ENCODE peak calls at places on chromosome 1, in ten cellular contexts. One of them, this sample, is unnamed.
A peak's percentile ranks its signal among the peaks of the same experiment; 100 is the strongest.

GRCh38 chr1:94096797-94097549 is 24.0 kb downstream of the ABCA4 start:
- DNase-seq in fibroblast of lung: peak; percentile 85
- DNase-seq in HFFc6: no peak
- DNase-seq in GM12878: no peak
- DNase-seq in hepatocyte: peak; percentile 55
- DNase-seq in osteocyte: no peak
- DNase-seq in lower leg skin: no peak
- DNase-seq in right lobe of liver: no peak
- DNase-seq in GM10248: no peak
- DNase-seq in heart right ventricle: no peak
- DNase-seq in this sample: no peak

GRCh38 chr1:227127891-227128290 is 187.8 kb downstream of the COQ8A start:
- DNase-seq in fibroblast of lung: no peak
- DNase-seq in HFFc6: no peak
- DNase-seq in GM12878: peak; percentile 12
- DNase-seq in hepatocyte: no peak
- DNase-seq in osteocyte: no peak
- DNase-seq in lower leg skin: no peak
- DNase-seq in right lobe of liver: no peak
- DNase-seq in GM10248: no peak
- DNase-seq in heart right ventricle: no peak
- DNase-seq in this sample: no peak

GRCh38 chr1:61931587-61932279 is 189.5 kb downstream of the PATJ start:
- DNase-seq in fibroblast of lung: no peak
- DNase-seq in HFFc6: no peak
- DNase-seq in GM12878: no peak
- DNase-seq in hepatocyte: no peak
- DNase-seq in osteocyte: no peak
- DNase-seq in lower leg skin: no peak
- DNase-seq in right lobe of liver: no peak
- DNase-seq in GM10248: no peak
- DNase-seq in heart right ventricle: no peak
- DNase-seq in this sample: no peak

GRCh38 chr1:38052750-38053415 is 6.3 kb upstream of the POU3F1 start:
- DNase-seq in fibroblast of lung: no peak
- DNase-seq in HFFc6: no peak
- DNase-seq in GM12878: peak; percentile 58
- DNase-seq in hepatocyte: no peak
- DNase-seq in osteocyte: no peak
- DNase-seq in lower leg skin: no peak
- DNase-seq in right lobe of liver: no peak
- DNase-seq in GM10248: peak; percentile 52
- DNase-seq in heart right ventricle: no peak
- DNase-seq in this sample: no peak

GRCh38 chr1:4593106-4593505 is 61.3 kb upstream of the AJAP1 start:
- DNase-seq in fibroblast of lung: no peak
- DNase-seq in HFFc6: no peak
- DNase-seq in GM12878: no peak
- DNase-seq in hepatocyte: no peak
- DNase-seq in osteocyte: no peak
- DNase-seq in lower leg skin: peak; percentile 70
- DNase-seq in right lobe of liver: no peak
- DNase-seq in GM10248: no peak
- DNase-seq in heart right ventricle: no peak
- DNase-seq in this sample: no peak

GRCh38 chr1:155043793-155044192 is 7.3 kb upstream of the ADAM15 start:
- DNase-seq in fibroblast of lung: no peak
- DNase-seq in HFFc6: no peak
- DNase-seq in GM12878: no peak
- DNase-seq in hepatocyte: no peak
- DNase-seq in osteocyte: no peak
- DNase-seq in lower leg skin: no peak
- DNase-seq in right lobe of liver: no peak
- DNase-seq in GM10248: no peak
- DNase-seq in heart right ventricle: no peak
- DNase-seq in this sample: no peak

GRCh38 chr1:57331620-57332019 is 92.2 kb downstream of the DAB1 start:
- DNase-seq in fibroblast of lung: no peak
- DNase-seq in HFFc6: no peak
- DNase-seq in GM12878: no peak
- DNase-seq in hepatocyte: no peak
- DNase-seq in osteocyte: no peak
- DNase-seq in lower leg skin: no peak
- DNase-seq in right lobe of liver: no peak
- DNase-seq in GM10248: no peak
- DNase-seq in heart right ventricle: no peak
- DNase-seq in this sample: no peak

GRCh38 chr1:46996659-46997281 is 26.7 kb upstream of the CYP4X1 start:
- DNase-seq in fibroblast of lung: no peak
- DNase-seq in HFFc6: no peak
- DNase-seq in GM12878: no peak
- DNase-seq in hepatocyte: no peak
- DNase-seq in osteocyte: no peak
- DNase-seq in lower leg skin: no peak
- DNase-seq in right lobe of liver: no peak
- DNase-seq in GM10248: no peak
- DNase-seq in heart right ventricle: no peak
- DNase-seq in this sample: no peak

GRCh38 chr1:38898653-38899230 is 17.4 kb upstream of the GJA9 start:
- DNase-seq in fibroblast of lung: no peak
- DNase-seq in HFFc6: peak; percentile 9
- DNase-seq in GM12878: no peak
- DNase-seq in hepatocyte: no peak
- DNase-seq in osteocyte: no peak
- DNase-seq in lower leg skin: no peak
- DNase-seq in right lobe of liver: no peak
- DNase-seq in GM10248: no peak
- DNase-seq in heart right ventricle: no peak
- DNase-seq in this sample: no peak

GRCh38 chr1:204520834-204521709 is 4.9 kb downstream of the MDM4 start:
- DNase-seq in fibroblast of lung: peak; percentile 49
- DNase-seq in HFFc6: peak; percentile 8
- DNase-seq in GM12878: peak; percentile 82
- DNase-seq in hepatocyte: no peak
- DNase-seq in osteocyte: no peak
- DNase-seq in lower leg skin: no peak
- DNase-seq in right lobe of liver: no peak
- DNase-seq in GM10248: peak; percentile 48
- DNase-seq in heart right ventricle: no peak
- DNase-seq in this sample: no peak

DNA sequence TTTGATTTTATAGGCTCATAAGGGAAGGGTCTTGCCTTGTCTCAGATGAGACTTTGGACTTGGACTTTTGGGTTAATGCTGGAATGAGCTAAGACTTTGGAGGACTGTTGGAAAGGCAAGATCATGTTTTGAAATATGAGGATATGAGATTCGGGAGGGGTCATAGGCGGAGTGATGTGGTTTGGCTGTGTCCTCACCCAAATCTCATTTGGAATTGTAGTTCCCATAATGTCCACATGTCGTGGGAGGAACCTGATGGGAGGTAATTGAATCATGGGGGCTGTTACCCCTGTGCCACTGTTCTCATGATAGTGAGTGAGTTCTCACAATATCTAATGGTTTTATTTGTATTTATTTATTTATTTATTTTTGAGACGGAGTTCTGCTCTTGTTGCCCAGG is 6.9 kb upstream of the CSDE1 start:
- DNase-seq in fibroblast of lung: no peak
- DNase-seq in HFFc6: no peak
- DNase-seq in GM12878: no peak
- DNase-seq in hepatocyte: no peak
- DNase-seq in osteocyte: no peak
- DNase-seq in lower leg skin: no peak
- DNase-seq in right lobe of liver: no peak
- DNase-seq in GM10248: no peak
- DNase-seq in heart right ventricle: no peak
- DNase-seq in this sample: no peak
- TF ChIP-seq CTCF in fibroblast of lung: no peak
- TF ChIP-seq CTCF in HFFc6: peak; percentile 49
- TF ChIP-seq CTCF in GM12878: no peak
- TF ChIP-seq CTCF in hepatocyte: no peak
- TF ChIP-seq CTCF in osteocyte: no peak
- TF ChIP-seq CTCF in lower leg skin: no peak
- TF ChIP-seq CTCF in right lobe of liver: no peak
- TF ChIP-seq CTCF in GM10248: no peak
- TF ChIP-seq CTCF in heart right ventricle: no peak
- TF ChIP-seq CTCF in this sample: no peak

GRCh38 chr1:79852004-79852403 is 845.5 kb upstream of the ADGRL4 start:
- DNase-seq in fibroblast of lung: no peak
- DNase-seq in HFFc6: no peak
- DNase-seq in GM12878: no peak
- DNase-seq in hepatocyte: no peak
- DNase-seq in osteocyte: no peak
- DNase-seq in lower leg skin: no peak
- DNase-seq in right lobe of liver: no peak
- DNase-seq in GM10248: no peak
- DNase-seq in heart right ventricle: no peak
- DNase-seq in this sample: no peak
- TF ChIP-seq CTCF in fibroblast of lung: no peak
- TF ChIP-seq CTCF in HFFc6: peak; percentile 48
- TF ChIP-seq CTCF in GM12878: peak; percentile 33
- TF ChIP-seq CTCF in hepatocyte: peak; percentile 29
- TF ChIP-seq CTCF in osteocyte: peak; percentile 8
- TF ChIP-seq CTCF in lower leg skin: no peak
- TF ChIP-seq CTCF in right lobe of liver: no peak
- TF ChIP-seq CTCF in GM10248: no peak
- TF ChIP-seq CTCF in heart right ventricle: no peak
- TF ChIP-seq CTCF in this sample: no peak

GRCh38 chr1:34645109-34645688 is 109.6 kb upstream of the GJB5 start:
- DNase-seq in fibroblast of lung: no peak
- DNase-seq in HFFc6: no peak
- DNase-seq in GM12878: no peak
- DNase-seq in hepatocyte: no peak
- DNase-seq in osteocyte: no peak
- DNase-seq in lower leg skin: no peak
- DNase-seq in right lobe of liver: no peak
- DNase-seq in GM10248: no peak
- DNase-seq in heart right ventricle: no peak
- DNase-seq in this sample: no peak

GRCh38 chr1:34640654-34641401 is 114.0 kb upstream of the GJB5 start:
- DNase-seq in fibroblast of lung: no peak
- DNase-seq in HFFc6: no peak
- DNase-seq in GM12878: no peak
- DNase-seq in hepatocyte: no peak
- DNase-seq in osteocyte: no peak
- DNase-seq in lower leg skin: no peak
- DNase-seq in right lobe of liver: no peak
- DNase-seq in GM10248: no peak
- DNase-seq in heart right ventricle: no peak
- DNase-seq in this sample: no peak

GRCh38 chr1:34639701-34640100 is 115.1 kb upstream of the GJB5 start:
- DNase-seq in fibroblast of lung: no peak
- DNase-seq in HFFc6: no peak
- DNase-seq in GM12878: no peak
- DNase-seq in hepatocyte: no peak
- DNase-seq in osteocyte: no peak
- DNase-seq in lower leg skin: no peak
- DNase-seq in right lobe of liver: no peak
- DNase-seq in GM10248: no peak
- DNase-seq in heart right ventricle: no peak
- DNase-seq in this sample: no peak

GRCh38 chr1:34645919-34646318 is 108.9 kb upstream of the GJB5 start:
- DNase-seq in fibroblast of lung: no peak
- DNase-seq in HFFc6: no peak
- DNase-seq in GM12878: no peak
- DNase-seq in hepatocyte: no peak
- DNase-seq in osteocyte: no peak
- DNase-seq in lower leg skin: no peak
- DNase-seq in right lobe of liver: no peak
- DNase-seq in GM10248: no peak
- DNase-seq in heart right ventricle: no peak
- DNase-seq in this sample: no peak

DNA sequence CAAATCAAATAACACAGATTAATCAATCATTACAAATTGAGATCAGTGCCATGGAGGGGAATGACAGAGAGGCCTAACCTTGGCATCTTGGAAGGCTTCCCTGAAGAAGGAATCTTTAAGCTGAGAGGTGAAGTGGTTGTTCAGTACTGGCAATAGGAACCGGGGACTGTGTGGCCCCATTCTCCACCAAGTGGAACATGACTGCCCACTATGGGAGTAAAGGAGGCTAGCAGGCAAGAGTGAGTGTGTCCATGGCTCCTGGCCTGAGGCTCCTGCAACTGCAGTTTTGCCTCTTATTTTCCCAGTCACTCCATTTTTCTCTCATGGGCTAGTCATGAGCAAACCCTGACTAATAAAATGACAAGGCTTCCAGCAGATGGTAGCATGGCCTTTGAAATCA is 112.2 kb upstream of the GJB5 start:
- DNase-seq in fibroblast of lung: no peak
- DNase-seq in HFFc6: no peak
- DNase-seq in GM12878: no peak
- DNase-seq in hepatocyte: no peak
- DNase-seq in osteocyte: no peak
- DNase-seq in lower leg skin: no peak
- DNase-seq in right lobe of liver: no peak
- DNase-seq in GM10248: no peak
- DNase-seq in heart right ventricle: no peak
- DNase-seq in this sample: no peak
- TF ChIP-seq CTCF in fibroblast of lung: no peak
- TF ChIP-seq CTCF in HFFc6: no peak
- TF ChIP-seq CTCF in GM12878: no peak
- TF ChIP-seq CTCF in hepatocyte: no peak
- TF ChIP-seq CTCF in osteocyte: no peak
- TF ChIP-seq CTCF in lower leg skin: no peak
- TF ChIP-seq CTCF in right lobe of liver: no peak
- TF ChIP-seq CTCF in GM10248: no peak
- TF ChIP-seq CTCF in heart right ventricle: no peak
- TF ChIP-seq CTCF in this sample: no peak

GRCh38 chr1:159851386-159851785 is 11.1 kb downstream of the VSIG8 start:
- DNase-seq in fibroblast of lung: no peak
- DNase-seq in HFFc6: no peak
- DNase-seq in GM12878: no peak
- DNase-seq in hepatocyte: no peak
- DNase-seq in osteocyte: no peak
- DNase-seq in lower leg skin: no peak
- DNase-seq in right lobe of liver: no peak
- DNase-seq in GM10248: no peak
- DNase-seq in heart right ventricle: no peak
- DNase-seq in this sample: no peak
- TF ChIP-seq CTCF in fibroblast of lung: no peak
- TF ChIP-seq CTCF in HFFc6: no peak
- TF ChIP-seq CTCF in GM12878: peak; percentile 7
- TF ChIP-seq CTCF in hepatocyte: no peak
- TF ChIP-seq CTCF in osteocyte: no peak
- TF ChIP-seq CTCF in lower leg skin: no peak
- TF ChIP-seq CTCF in right lobe of liver: no peak
- TF ChIP-seq CTCF in GM10248: no peak
- TF ChIP-seq CTCF in heart right ventricle: peak; percentile 19
- TF ChIP-seq CTCF in this sample: no peak

DNA sequence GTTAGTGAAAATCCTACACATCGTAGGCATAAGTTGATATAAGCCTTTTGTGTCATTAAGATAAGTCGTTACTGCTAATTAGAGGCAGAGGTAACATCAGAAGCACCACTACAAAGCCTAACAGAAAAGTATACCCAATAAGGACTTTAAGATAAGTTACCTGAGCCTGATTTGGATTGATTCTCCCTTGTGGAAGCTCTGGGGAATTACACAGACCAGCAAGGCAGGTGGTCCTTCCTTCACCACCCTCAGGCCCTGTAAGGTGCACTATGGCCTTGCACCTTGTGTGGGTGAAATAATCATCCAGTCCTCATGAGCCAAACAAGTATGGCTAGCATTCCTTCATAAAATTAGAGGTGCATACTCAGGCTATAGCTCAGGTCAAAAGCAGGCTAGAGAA is 166.7 kb upstream of the CHRM3 start:
- DNase-seq in fibroblast of lung: no peak
- DNase-seq in HFFc6: no peak
- DNase-seq in GM12878: no peak
- DNase-seq in hepatocyte: no peak
- DNase-seq in osteocyte: no peak
- DNase-seq in lower leg skin: no peak
- DNase-seq in right lobe of liver: no peak
- DNase-seq in GM10248: no peak
- DNase-seq in heart right ventricle: no peak
- DNase-seq in this sample: no peak
- TF ChIP-seq CTCF in fibroblast of lung: no peak
- TF ChIP-seq CTCF in HFFc6: no peak
- TF ChIP-seq CTCF in GM12878: no peak
- TF ChIP-seq CTCF in hepatocyte: no peak
- TF ChIP-seq CTCF in osteocyte: no peak
- TF ChIP-seq CTCF in lower leg skin: no peak
- TF ChIP-seq CTCF in right lobe of liver: no peak
- TF ChIP-seq CTCF in GM10248: no peak
- TF ChIP-seq CTCF in heart right ventricle: no peak
- TF ChIP-seq CTCF in this sample: no peak

This sample was measured in mucosa of descending colon.